ENCODE peak calls at places on chromosomes 5 and 9, in seven cellular contexts. Q is mesendoderm, J is H9, O is mesenchymal stem cell, F is IMR-90, Y is H1, V is trophoblast cell. W is an unnamed sample.

GRCh38 chr9:78351816-78352215 is 54.9 kb downstream of the PSAT1 start:
- DNase-seq in Q (no peak), J (no peak), O (no peak), F (no peak), Y (no peak), V (no peak), W (no peak)

GRCh38 chr9:14393382-14393781 is 79.4 kb upstream of the NFIB start:
- DNase-seq in Q (no peak), J (no peak), O (no peak), F (no peak), Y (no peak), V (no peak), W (no peak)

GRCh38 chr5:82597437-82597836 is 319.3 kb upstream of the RPS23 start:
- DNase-seq in Q (peak), J (peak), O (no peak), F (no peak), Y (no peak), V (no peak), W (no peak)

GRCh38 chr9:134501266-134502181 is 140.1 kb upstream of the COL5A1 start:
- DNase-seq in Q (peak), J (no peak), O (no peak), F (no peak), Y (no peak), V (no peak), W (no peak)

GRCh38 chr9:16675131-16675530 is 195.3 kb downstream of the BNC2 start:
- DNase-seq in Q (no peak), J (no peak), O (no peak), F (no peak), Y (no peak), V (no peak), W (no peak)

GRCh38 chr5:147752033-147752432 is 30.5 kb downstream of the JAKMIP2 start:
- DNase-seq in Q (peak), J (no peak), O (peak), F (no peak), Y (no peak), V (no peak), W (no peak)

GRCh38 chr5:181133610-181134231 is 2.8 kb upstream of the OR2V1 start:
- DNase-seq in Q (no peak), J (no peak), O (peak), F (peak), Y (no peak), V (no peak), W (no peak)

GRCh38 chr9:89380437-89381307 is 62.4 kb downstream of the SECISBP2 start:
- DNase-seq in Q (no peak), J (no peak), O (peak), F (no peak), Y (no peak), V (no peak), W (no peak)

GRCh38 chr9:128243486-128244415 is 32.1 kb downstream of the GOLGA2 start:
- DNase-seq in Q (no peak), J (no peak), O (no peak), F (peak), Y (no peak), V (no peak), W (no peak)

GRCh38 chr9:14692536-14692917 is 705 bp downstream of the ZDHHC21 start:
- DNase-seq in Q (no peak), J (no peak), O (peak), F (no peak), Y (no peak), V (no peak), W (no peak)

GRCh38 chr9:95989304-95989703 is 113.8 kb downstream of the ERCC6L2 start:
- DNase-seq in Q (no peak), J (no peak), O (no peak), F (peak), Y (no peak), V (no peak), W (no peak)

GRCh38 chr9:108166509-108166908 is 676.9 kb upstream of the KLF4 start:
- DNase-seq in Q (no peak), J (no peak), O (no peak), F (no peak), Y (no peak), V (no peak), W (no peak)

GRCh38 chr5:15528476-15528875 is 28.5 kb downstream of the FBXL7 start:
- DNase-seq in Q (no peak), J (no peak), O (no peak), F (no peak), Y (no peak), V (no peak), W (no peak)

GRCh38 chr5:133797167-133797566 is 171.3 kb downstream of the C5orf15 start:
- DNase-seq in Q (peak), J (no peak), O (no peak), F (no peak), Y (no peak), V (no peak), W (no peak)

GRCh38 chr9:73683862-73684591 is 532.4 kb downstream of the ANXA1 start:
- DNase-seq in Q (peak), J (peak), O (peak), F (no peak), Y (no peak), V (peak), W (peak)

GRCh38 chr9:16864741-16865434 is 5.6 kb downstream of the BNC2 start:
- DNase-seq in Q (no peak), J (no peak), O (peak), F (peak), Y (no peak), V (no peak), W (no peak)

DNA sequence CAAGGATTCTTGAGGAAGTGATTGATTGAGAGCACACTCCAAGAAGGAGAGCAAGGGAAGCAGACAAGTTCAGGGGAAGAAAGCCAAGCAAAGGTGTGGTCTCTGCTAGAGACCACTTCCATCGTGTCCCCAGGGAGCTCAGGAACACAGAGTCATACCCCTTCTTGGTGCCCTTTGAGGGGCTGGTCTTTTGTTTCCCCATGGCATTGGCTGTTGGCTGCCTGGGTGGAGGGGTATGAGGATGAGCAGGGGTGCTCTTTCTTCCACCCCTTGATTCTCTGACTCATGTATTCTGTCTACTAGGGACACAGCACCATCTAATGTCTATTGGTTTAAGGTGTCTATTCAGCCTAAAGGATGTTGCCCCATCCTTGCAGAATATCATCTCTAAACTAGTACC is 11.5 kb upstream of the SPOCK1 start:
- DNase-seq in Q (no peak), J (no peak), O (no peak), F (no peak), Y (no peak), V (no peak), W (no peak)
- H3K23ac ChIP-seq in Q (no peak), J (no peak), O (no peak), F (no peak), Y (no peak), V (no peak), W (no peak)

GRCh38 chr5:164252-164651 is 27.0 kb upstream of the LRRC14B start:
- DNase-seq in Q (no peak), J (no peak), O (no peak), F (no peak), Y (no peak), V (no peak), W (no peak)
- H3K27ac ChIP-seq in Q (no peak), J (no peak), O (no peak), F (no peak), Y (no peak), V (no peak), W (peak)

GRCh38 chr5:132303589-132303988 is 9.4 kb downstream of the SLC22A4 start:
- DNase-seq in Q (no peak), J (no peak), O (no peak), F (no peak), Y (no peak), V (no peak), W (no peak)
- H3K23ac ChIP-seq in Q (no peak), J (no peak), O (no peak), F (no peak), Y (no peak), V (no peak), W (no peak)

DNA sequence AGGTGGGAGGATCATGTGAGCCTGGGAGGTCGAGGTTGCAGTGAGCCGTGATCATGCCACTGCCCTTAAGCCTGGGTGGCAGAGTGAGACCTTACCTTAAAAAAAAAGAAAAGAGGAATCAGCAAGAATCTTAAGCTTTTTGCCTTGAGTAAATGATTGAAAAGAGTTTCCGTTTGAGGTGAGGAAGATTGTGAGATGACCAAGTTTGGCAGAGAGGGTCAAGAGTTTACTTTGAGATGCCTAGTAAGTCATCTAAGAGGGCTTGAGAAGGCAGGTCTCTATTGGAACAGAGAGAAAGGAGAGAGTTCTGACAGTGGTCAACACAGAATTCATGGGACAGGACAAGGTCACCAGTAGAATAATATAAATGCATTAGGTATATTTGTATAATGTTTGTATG is 572.1 kb downstream of the TLE4 start:
- DNase-seq in Q (no peak), J (no peak), O (no peak), F (no peak), Y (no peak), V (no peak), W (no peak)
- H3K27ac ChIP-seq in Q (no peak), J (no peak), O (peak), F (no peak), Y (no peak), V (no peak), W (no peak)

GRCh38 chr9:113403651-113404050 is 2.6 kb upstream of the ALAD start:
- DNase-seq in Q (no peak), J (no peak), O (no peak), F (no peak), Y (no peak), V (no peak), W (no peak)
- H3K23ac ChIP-seq in Q (no peak), J (no peak), O (no peak), F (no peak), Y (no peak), V (no peak), W (no peak)

DNA sequence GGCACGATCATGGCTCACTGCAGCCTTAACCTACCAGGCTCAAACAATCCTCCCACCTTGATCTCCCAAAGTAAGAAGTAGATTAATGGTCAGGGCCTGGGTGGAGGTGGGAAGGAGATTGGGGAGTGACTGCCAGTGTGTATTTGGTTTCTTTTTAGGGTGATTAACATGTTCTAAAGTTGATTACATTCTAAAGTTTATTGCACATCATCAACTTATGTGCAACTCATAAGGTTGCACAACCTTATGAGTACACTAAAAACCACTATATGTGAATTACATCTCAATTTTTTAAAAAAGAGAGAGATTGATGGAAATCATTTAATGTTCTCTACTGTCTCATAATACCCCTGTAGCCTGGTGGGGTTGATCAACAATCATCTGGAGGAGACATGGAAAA is 218.1 kb downstream of the AOPEP start:
- DNase-seq in Q (no peak), J (no peak), O (peak), F (peak), Y (no peak), V (no peak), W (no peak)
- H3K27ac ChIP-seq in Q (no peak), J (no peak), O (no peak), F (peak), Y (no peak), V (no peak), W (no peak)